ENCODE peak calls at places on chromosomes 2 and 18, in six cellular contexts. J is foreskin melanocyte; U is NCI-H1105 treated with DMSO at 0.1 percent for 48 hours; L is HFFc6; I is activated CD8-positive, alpha-beta memory T cell treated with anti-CD3 and anti-CD28 coated beads for 4 hours; O is stimulated activated CD4-positive, alpha-beta T cell treated with anti-CD3 and anti-CD28 coated beads, Interleukin-15, amount 100 ng/mL, for 1 hour. P is an unnamed sample.
A peak's percentile ranks its signal among the peaks of the same experiment; 100 is the strongest.

GRCh38 chr2:68345129-68345875 is 19.8 kb upstream of the PLEK start:
- DNase-seq in U (no peak), O (no peak), I (no peak), J (no peak), L (no peak), P (no peak)

GRCh38 chr2:44462934-44463849 is 101.4 kb downstream of the CAMKMT start:
- DNase-seq in J (peak; percentile 38), O (no peak), L (no peak), I (no peak), U (no peak), P (no peak)

GRCh38 chr2:29219374-29219773 is 104.2 kb downstream of the CLIP4 start:
- DNase-seq in U (no peak), I (no peak), L (no peak), O (no peak), J (no peak), P (no peak)

GRCh38 chr2:57908736-57909161 is 137.9 kb upstream of the VRK2 start:
- DNase-seq in O (no peak), I (no peak), J (no peak), L (no peak), U (no peak), P (no peak)

GRCh38 chr18:21306368-21306767 is 64.3 kb downstream of the GREB1L start:
- DNase-seq in J (no peak), I (no peak), U (no peak), O (no peak), L (no peak), P (no peak)

GRCh38 chr18:3665780-3666525 is 216.0 kb downstream of the TGIF1 start:
- DNase-seq in L (peak; percentile 83), U (peak; percentile 74), O (peak; percentile 56), I (peak; percentile 48), J (peak; percentile 76), P (peak; percentile 81)

GRCh38 chr2:177665948-177666347 is 273.4 kb downstream of the AGPS start:
- DNase-seq in I (no peak), L (no peak), J (peak; percentile 11), U (no peak), O (no peak), P (no peak)

GRCh38 chr18:35024965-35025364 is 16.2 kb upstream of the MAPRE2 start:
- DNase-seq in L (peak; percentile 60), J (no peak), U (no peak), O (no peak), I (no peak), P (peak; percentile 37)

GRCh38 chr2:146850746-146851145 is 994.1 kb upstream of the ACVR2A start:
- DNase-seq in L (no peak), J (no peak), O (no peak), I (no peak), U (no peak), P (no peak)

P was measured in AG08396.